ENCODE peak calls at places on chromosomes 3 and 15, in nine cellular contexts. F, C, L, H, Y, D, M, W and K are unnamed samples.
A peak's percentile ranks its signal among the peaks of the same experiment; 100 is the strongest.

GRCh38 chr3:46455231-46456115 is 9.2 kb downstream of the LTF start:
- DNase-seq in F (no peak), C (no peak), L (no peak), H (no peak), Y (no peak), D (no peak), M (no peak), W (no peak), K (no peak)

GRCh38 chr3:183341545-183342288 is 86.7 kb downstream of the MCF2L2 start:
- DNase-seq in F (no peak), C (no peak), L (no peak), H (no peak), Y (no peak), D (no peak), M (no peak), W (no peak), K (no peak)

GRCh38 chr15:41805711-41806110 is 22.2 kb upstream of the JMJD7 start:
- DNase-seq in F (no peak), C (no peak), L (no peak), H (no peak), Y (no peak), D (no peak), M (peak; percentile 41), W (no peak), K (no peak)

GRCh38 chr15:96431787-96432186 is 101.3 kb downstream of the NR2F2 start:
- DNase-seq in F (no peak), C (no peak), L (no peak), H (no peak), Y (no peak), D (no peak), M (no peak), W (no peak), K (no peak)

GRCh38 chr3:130900959-130901358 is 7.1 kb downstream of the ATP2C1 start:
- DNase-seq in F (no peak), C (no peak), L (no peak), H (peak; percentile 4), Y (no peak), D (no peak), M (no peak), W (no peak), K (no peak)

GRCh38 chr3:50390523-50391177 is 31.3 kb upstream of the TMEM115 start:
- DNase-seq in F (no peak), C (peak; percentile 76), L (no peak), H (no peak), Y (no peak), D (no peak), M (peak; percentile 84), W (no peak), K (no peak)

GRCh38 chr3:148992027-148992634 is 791 bp downstream of the GYG1 start:
- DNase-seq in F (no peak), C (peak; percentile 74), L (peak; percentile 41), H (peak; percentile 26), Y (no peak), D (peak; percentile 20), M (peak; percentile 83), W (peak; percentile 30), K (peak; percentile 70)

GRCh38 chr3:158842946-158843345 is 41.1 kb downstream of the MFSD1 start:
- DNase-seq in F (peak; percentile 13), C (no peak), L (peak; percentile 13), H (no peak), Y (no peak), D (no peak), M (no peak), W (no peak), K (no peak)

GRCh38 chr3:159795050-159795449 is 193.6 kb upstream of the IL12A start:
- DNase-seq in F (no peak), C (no peak), L (no peak), H (no peak), Y (no peak), D (no peak), M (no peak), W (no peak), K (no peak)

GRCh38 chr3:14803101-14803980 is 15.4 kb upstream of the FGD5 start:
- DNase-seq in F (peak; percentile 9), C (peak; percentile 90), L (no peak), H (peak; percentile 58), Y (no peak), D (no peak), M (peak; percentile 70), W (peak; percentile 31), K (peak; percentile 57)

GRCh38 chr3:141812091-141812490 is 48.9 kb downstream of the GRK7 start:
- DNase-seq in F (no peak), C (no peak), L (no peak), H (no peak), Y (no peak), D (no peak), M (no peak), W (no peak), K (no peak)

GRCh38 chr15:48458876-48459275 is 127.6 kb downstream of the DUT start:
- DNase-seq in F (peak; percentile 72), C (no peak), L (no peak), H (no peak), Y (no peak), D (no peak), M (no peak), W (no peak), K (no peak)

GRCh38 chr15:31004220-31004733 is 12.8 kb upstream of the MTMR10 start:
- DNase-seq in F (no peak), C (peak; percentile 92), L (no peak), H (no peak), Y (no peak), D (no peak), M (peak; percentile 84), W (peak; percentile 54), K (no peak)

GRCh38 chr3:95654567-95655362 is 1159.6 kb upstream of the EPHA6 start:
- DNase-seq in F (no peak), C (no peak), L (no peak), H (peak; percentile 4), Y (no peak), D (no peak), M (no peak), W (peak; percentile 15), K (no peak)

GRCh38 chr3:12983326-12983725 is 89.9 kb downstream of the IQSEC1 start:
- DNase-seq in F (no peak), C (peak; percentile 73), L (no peak), H (no peak), Y (no peak), D (no peak), M (no peak), W (no peak), K (no peak)

GRCh38 chr15:42558739-42559138 is 10.1 kb downstream of the HAUS2 start:
- DNase-seq in F (no peak), C (no peak), L (no peak), H (no peak), Y (no peak), D (no peak), M (no peak), W (no peak), K (no peak)

GRCh38 chr3:195882002-195882441 is 26.3 kb downstream of the TNK2 start:
- DNase-seq in F (no peak), C (no peak), L (no peak), H (no peak), Y (no peak), D (no peak), M (no peak), W (no peak), K (no peak)